ENCODE peak calls at places on chromosomes 3 and 15, in eight cellular contexts. G, J, R, U, C, P, Q and E are unnamed samples.

GRCh38 chr15:68552773-68553172 is 26.0 kb upstream of the CORO2B start:
- DNase-seq in G (no peak), J (no peak), R (no peak), U (no peak), C (no peak), P (no peak), Q (no peak), E (no peak)

GRCh38 chr15:99010743-99011142 is 3.2 kb upstream of the PGPEP1L start:
- DNase-seq in G (no peak), J (no peak), R (no peak), U (no peak), C (no peak), P (no peak), Q (no peak), E (no peak)

GRCh38 chr3:124059580-124059979 is 67.7 kb upstream of the ROPN1 start:
- DNase-seq in G (no peak), J (no peak), R (no peak), U (no peak), C (no peak), P (no peak), Q (no peak), E (peak; percentile 40)

GRCh38 chr3:72088486-72089025 is 303.6 kb upstream of the PROK2 start:
- DNase-seq in G (no peak), J (no peak), R (no peak), U (no peak), C (no peak), P (no peak), Q (no peak), E (no peak)

GRCh38 chr3:183158552-183159006 is 4.0 kb downstream of the LAMP3 start:
- DNase-seq in G (peak; percentile 65), J (no peak), R (no peak), U (no peak), C (no peak), P (no peak), Q (no peak), E (peak; percentile 86)

GRCh38 chr3:134768845-134769244 is 26.2 kb upstream of the EPHB1 start:
- DNase-seq in G (no peak), J (no peak), R (no peak), U (no peak), C (no peak), P (no peak), Q (no peak), E (no peak)

GRCh38 chr3:181458857-181459256 is 252.9 kb upstream of the SOX2 start:
- DNase-seq in G (no peak), J (no peak), R (no peak), U (no peak), C (no peak), P (no peak), Q (no peak), E (no peak)

GRCh38 chr3:32797776-32798175 is 20.0 kb upstream of the TRIM71 start:
- DNase-seq in G (no peak), J (no peak), R (no peak), U (no peak), C (no peak), P (no peak), Q (no peak), E (no peak)

GRCh38 chr3:120348065-120348980 is 831 bp downstream of the LRRC58 start:
- DNase-seq in G (no peak), J (no peak), R (no peak), U (no peak), C (no peak), P (no peak), Q (no peak), E (peak; percentile 20)

GRCh38 chr15:34116620-34117019 is 14.7 kb downstream of the PGBD4 start:
- DNase-seq in G (no peak), J (no peak), R (no peak), U (no peak), C (no peak), P (no peak), Q (no peak), E (no peak)

GRCh38 chr3:191390580-191390979 is 60.3 kb upstream of the UTS2B start:
- DNase-seq in G (no peak), J (no peak), R (no peak), U (no peak), C (no peak), P (no peak), Q (no peak), E (no peak)

GRCh38 chr3:54164192-54164975 is 42.0 kb downstream of the CACNA2D3 start:
- DNase-seq in G (no peak), J (no peak), R (no peak), U (no peak), C (no peak), P (no peak), Q (no peak), E (no peak)

GRCh38 chr3:97940034-97940433 is 32.2 kb downstream of the RIOX2 start:
- DNase-seq in G (no peak), J (no peak), R (no peak), U (no peak), C (no peak), P (no peak), Q (no peak), E (peak; percentile 14)

GRCh38 chr3:58234516-58234931 is 3.1 kb upstream of the ABHD6 start:
- DNase-seq in G (no peak), J (no peak), R (no peak), U (no peak), C (no peak), P (no peak), Q (no peak), E (no peak)

GRCh38 chr3:194204793-194205065 is 68.8 kb downstream of the HES1 start:
- DNase-seq in G (no peak), J (no peak), R (peak; percentile 55), U (no peak), C (no peak), P (no peak), Q (no peak), E (no peak)

GRCh38 chr3:188760408-188760807 is 411.4 kb upstream of the TPRG1 start:
- DNase-seq in G (no peak), J (no peak), R (no peak), U (no peak), C (no peak), P (no peak), Q (no peak), E (peak; percentile 60)

GRCh38 chr3:3110299-3110630 is at the start of gene IL5RA:
- DNase-seq in G (no peak), J (no peak), R (no peak), U (no peak), C (no peak), P (no peak), Q (no peak), E (peak; percentile 31)

GRCh38 chr3:66442254-66443249 is 58.3 kb downstream of the LRIG1 start:
- DNase-seq in G (no peak), J (peak; percentile 79), R (peak; percentile 48), U (peak; percentile 60), C (peak; percentile 83), P (peak; percentile 86), Q (peak; percentile 66), E (peak; percentile 82)

GRCh38 chr15:99409097-99409473 is 156.7 kb upstream of the MEF2A start:
- DNase-seq in G (no peak), J (peak; percentile 67), R (peak; percentile 23), U (peak; percentile 68), C (no peak), P (peak; percentile 85), Q (peak; percentile 70), E (peak; percentile 70)

GRCh38 chr3:55584716-55585368 is 97.7 kb upstream of the WNT5A start:
- DNase-seq in G (no peak), J (no peak), R (no peak), U (no peak), C (no peak), P (no peak), Q (no peak), E (no peak)

GRCh38 chr15:53022788-53023187 is 232.7 kb upstream of the ONECUT1 start:
- DNase-seq in G (no peak), J (no peak), R (no peak), U (no peak), C (no peak), P (no peak), Q (no peak), E (no peak)
- H3K4me3 ChIP-seq in G (no peak overlapping the region), J (no peak overlapping the region), R (no peak overlapping the region), U (no peak overlapping the region), C (no peak overlapping the region), P (no peak overlapping the region), Q (no peak overlapping the region), E (no peak overlapping the region)

DNA sequence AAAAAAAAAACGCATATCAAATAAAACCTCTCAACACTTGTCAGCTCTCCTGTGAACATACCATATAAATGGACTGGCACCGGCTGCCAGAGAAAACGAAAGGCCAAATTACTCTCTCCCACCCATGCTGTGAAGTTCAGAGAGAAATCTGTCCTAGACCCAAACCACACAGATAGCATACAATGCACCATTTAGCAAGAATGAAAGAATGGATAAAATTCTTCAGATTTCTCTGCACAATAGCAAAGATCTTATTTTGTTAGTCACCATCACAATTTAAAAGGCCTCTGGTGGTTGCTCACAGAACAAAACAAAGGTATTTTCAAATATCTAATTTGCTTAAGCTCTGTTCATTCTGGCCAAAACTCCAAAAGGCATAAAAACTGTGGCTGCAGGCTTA is 93.9 kb upstream of the BHLHE40 start:
- DNase-seq in G (no peak), J (no peak), R (no peak), U (no peak), C (no peak), P (no peak), Q (no peak), E (peak; percentile 68)
- TF ChIP-seq CTCF in G (peak; percentile 10), J (no peak), R (no peak), U (no peak), C (no peak), P (no peak), Q (no peak), E (peak; percentile 19)

GRCh38 chr3:195896361-195897080 is 11.8 kb downstream of the TNK2 start:
- DNase-seq in G (no peak), J (peak; percentile 52), R (peak; percentile 69), U (no peak), C (no peak), P (peak; percentile 51), Q (no peak), E (peak; percentile 89)
- H3K4me3 ChIP-seq in G (peak overlapping the region; percentile 67), J (peak overlapping the region; percentile 82), R (no peak overlapping the region), U (peak overlapping the region; percentile 62), C (no peak overlapping the region), P (peak overlapping the region; percentile 82), Q (peak overlapping the region; percentile 89), E (peak overlapping the region; percentile 42)

GRCh38 chr3:192825657-192826200 is 91.9 kb downstream of the MB21D2 start:
- DNase-seq in G (no peak), J (no peak), R (no peak), U (no peak), C (no peak), P (no peak), Q (no peak), E (peak; percentile 73)
- TF ChIP-seq CTCF in G (no peak), J (no peak), R (no peak), U (no peak), C (no peak), P (peak; percentile 8), Q (no peak), E (no peak)